ENCODE peak calls at places on chromosomes 3 and 15, in seven cellular contexts. One of them, this sample, is unnamed.

GRCh38 chr3:138861755-138862333 is 27.1 kb upstream of the PIK3CB start:
- DNase-seq in PC-9: no peak
- DNase-seq in BJ: no peak
- DNase-seq in cardiac fibroblast: peak; percentile 76
- DNase-seq in MM.1S: no peak
- DNase-seq in prostate gland: no peak
- DNase-seq in PC-3: no peak
- DNase-seq in this sample: peak; percentile 72

GRCh38 chr3:193563999-193564398 is 9.3 kb upstream of the ATP13A4 start:
- DNase-seq in PC-9: no peak
- DNase-seq in BJ: no peak
- DNase-seq in cardiac fibroblast: peak; percentile 5
- DNase-seq in MM.1S: peak; percentile 25
- DNase-seq in prostate gland: no peak
- DNase-seq in PC-3: peak; percentile 29
- DNase-seq in this sample: peak; percentile 57

GRCh38 chr3:128178782-128179473 is 25.6 kb downstream of the EEFSEC start:
- DNase-seq in PC-9: no peak
- DNase-seq in BJ: no peak
- DNase-seq in cardiac fibroblast: peak; percentile 20
- DNase-seq in MM.1S: no peak
- DNase-seq in prostate gland: no peak
- DNase-seq in PC-3: no peak
- DNase-seq in this sample: no peak

GRCh38 chr3:161177996-161178395 is 43.1 kb upstream of the NMD3 start:
- DNase-seq in PC-9: no peak
- DNase-seq in BJ: no peak
- DNase-seq in cardiac fibroblast: no peak
- DNase-seq in MM.1S: no peak
- DNase-seq in prostate gland: no peak
- DNase-seq in PC-3: no peak
- DNase-seq in this sample: no peak

GRCh38 chr3:105997800-105998526 is 129.2 kb upstream of the CBLB start:
- DNase-seq in PC-9: peak; percentile 95
- DNase-seq in BJ: peak; percentile 74
- DNase-seq in cardiac fibroblast: peak; percentile 96
- DNase-seq in MM.1S: no peak
- DNase-seq in prostate gland: no peak
- DNase-seq in PC-3: peak; percentile 95
- DNase-seq in this sample: peak; percentile 99

GRCh38 chr3:55804170-55805095 is 317.3 kb upstream of the WNT5A start:
- DNase-seq in PC-9: no peak
- DNase-seq in BJ: no peak
- DNase-seq in cardiac fibroblast: no peak
- DNase-seq in MM.1S: no peak
- DNase-seq in prostate gland: no peak
- DNase-seq in PC-3: no peak
- DNase-seq in this sample: peak; percentile 16

GRCh38 chr3:82410366-82410765 is 648.9 kb upstream of the GBE1 start:
- DNase-seq in PC-9: no peak
- DNase-seq in BJ: no peak
- DNase-seq in cardiac fibroblast: no peak
- DNase-seq in MM.1S: no peak
- DNase-seq in prostate gland: no peak
- DNase-seq in PC-3: peak; percentile 67
- DNase-seq in this sample: peak; percentile 24

GRCh38 chr3:56413911-56414310 is 54.4 kb downstream of the ERC2 start:
- DNase-seq in PC-9: no peak
- DNase-seq in BJ: no peak
- DNase-seq in cardiac fibroblast: no peak
- DNase-seq in MM.1S: no peak
- DNase-seq in prostate gland: no peak
- DNase-seq in PC-3: peak; percentile 10
- DNase-seq in this sample: peak; percentile 69

GRCh38 chr15:42404461-42405235 is 45.3 kb downstream of the CAPN3 start:
- DNase-seq in PC-9: no peak
- DNase-seq in BJ: no peak
- DNase-seq in cardiac fibroblast: no peak
- DNase-seq in MM.1S: no peak
- DNase-seq in prostate gland: no peak
- DNase-seq in PC-3: no peak
- DNase-seq in this sample: no peak

GRCh38 chr3:152508705-152509104 is 240.0 kb downstream of the MBNL1 start:
- DNase-seq in PC-9: no peak
- DNase-seq in BJ: no peak
- DNase-seq in cardiac fibroblast: peak; percentile 40
- DNase-seq in MM.1S: peak; percentile 14
- DNase-seq in prostate gland: no peak
- DNase-seq in PC-3: peak; percentile 61
- DNase-seq in this sample: peak; percentile 40

GRCh38 chr3:150114873-150115570 is 144.3 kb upstream of the PFN2 start:
- DNase-seq in PC-9: no peak
- DNase-seq in BJ: no peak
- DNase-seq in cardiac fibroblast: peak; percentile 59
- DNase-seq in MM.1S: no peak
- DNase-seq in prostate gland: no peak
- DNase-seq in PC-3: peak; percentile 30
- DNase-seq in this sample: peak; percentile 71

GRCh38 chr3:155948476-155948875 is 78.0 kb downstream of the GMPS start:
- DNase-seq in PC-9: no peak
- DNase-seq in BJ: no peak
- DNase-seq in cardiac fibroblast: peak; percentile 64
- DNase-seq in MM.1S: no peak
- DNase-seq in prostate gland: no peak
- DNase-seq in PC-3: no peak
- DNase-seq in this sample: no peak

GRCh38 chr3:172317984-172318383 is 130.3 kb downstream of the GHSR start:
- DNase-seq in PC-9: peak; percentile 93
- DNase-seq in BJ: peak; percentile 94
- DNase-seq in cardiac fibroblast: peak; percentile 97
- DNase-seq in MM.1S: no peak
- DNase-seq in prostate gland: no peak
- DNase-seq in PC-3: peak; percentile 89
- DNase-seq in this sample: peak; percentile 87

GRCh38 chr3:20060924-20061323 is 20.7 kb downstream of the KAT2B start:
- DNase-seq in PC-9: no peak
- DNase-seq in BJ: no peak
- DNase-seq in cardiac fibroblast: peak; percentile 71
- DNase-seq in MM.1S: peak; percentile 40
- DNase-seq in prostate gland: no peak
- DNase-seq in PC-3: peak; percentile 23
- DNase-seq in this sample: peak; percentile 86

GRCh38 chr3:45353070-45353469 is 35.3 kb upstream of the LARS2 start:
- DNase-seq in PC-9: no peak
- DNase-seq in BJ: no peak
- DNase-seq in cardiac fibroblast: no peak
- DNase-seq in MM.1S: no peak
- DNase-seq in prostate gland: no peak
- DNase-seq in PC-3: no peak
- DNase-seq in this sample: no peak

GRCh38 chr3:23959147-23959900 is 14.2 kb downstream of the NR1D2 start:
- DNase-seq in PC-9: peak; percentile 97
- DNase-seq in BJ: peak; percentile 91
- DNase-seq in cardiac fibroblast: peak; percentile 94
- DNase-seq in MM.1S: no peak
- DNase-seq in prostate gland: no peak
- DNase-seq in PC-3: peak; percentile 96
- DNase-seq in this sample: peak; percentile 99

GRCh38 chr3:183443395-183444132 is 15.1 kb upstream of the MCF2L2 start:
- DNase-seq in PC-9: no peak
- DNase-seq in BJ: no peak
- DNase-seq in cardiac fibroblast: no peak
- DNase-seq in MM.1S: no peak
- DNase-seq in prostate gland: no peak
- DNase-seq in PC-3: no peak
- DNase-seq in this sample: no peak

GRCh38 chr3:107128942-107129341 is 248.3 kb upstream of the CCDC54 start:
- DNase-seq in PC-9: no peak
- DNase-seq in BJ: no peak
- DNase-seq in cardiac fibroblast: peak; percentile 19
- DNase-seq in MM.1S: no peak
- DNase-seq in prostate gland: no peak
- DNase-seq in PC-3: no peak
- DNase-seq in this sample: no peak

GRCh38 chr3:193803288-193803687 is 210.3 kb downstream of the OPA1 start:
- DNase-seq in PC-9: peak; percentile 17
- DNase-seq in BJ: no peak
- DNase-seq in cardiac fibroblast: no peak
- DNase-seq in MM.1S: no peak
- DNase-seq in prostate gland: no peak
- DNase-seq in PC-3: no peak
- DNase-seq in this sample: peak; percentile 27

GRCh38 chr3:12371525-12372140 is 82.8 kb downstream of the PPARG start:
- DNase-seq in PC-9: no peak
- DNase-seq in BJ: peak; percentile 48
- DNase-seq in cardiac fibroblast: no peak
- DNase-seq in MM.1S: no peak
- DNase-seq in prostate gland: no peak
- DNase-seq in PC-3: peak; percentile 85
- DNase-seq in this sample: peak; percentile 5

GRCh38 chr15:51390932-51391432 is 49.5 kb downstream of the GLDN start:
- DNase-seq in PC-9: no peak
- DNase-seq in BJ: no peak
- DNase-seq in cardiac fibroblast: no peak
- DNase-seq in MM.1S: no peak
- DNase-seq in prostate gland: no peak
- DNase-seq in PC-3: no peak
- DNase-seq in this sample: no peak

GRCh38 chr15:74955796-74956647 is 550 bp downstream of the RPP25 start:
- DNase-seq in PC-9: peak; percentile 61
- DNase-seq in BJ: no peak
- DNase-seq in cardiac fibroblast: peak; percentile 66
- DNase-seq in MM.1S: peak; percentile 72
- DNase-seq in prostate gland: peak; percentile 52
- DNase-seq in PC-3: no peak
- DNase-seq in this sample: no peak

GRCh38 chr3:61796088-61796680 is 234.8 kb downstream of the PTPRG start:
- DNase-seq in PC-9: no peak
- DNase-seq in BJ: no peak
- DNase-seq in cardiac fibroblast: no peak
- DNase-seq in MM.1S: no peak
- DNase-seq in prostate gland: no peak
- DNase-seq in PC-3: no peak
- DNase-seq in this sample: no peak

GRCh38 chr3:41258239-41258800 is 59.0 kb downstream of the CTNNB1 start:
- DNase-seq in PC-9: no peak
- DNase-seq in BJ: no peak
- DNase-seq in cardiac fibroblast: peak; percentile 67
- DNase-seq in MM.1S: no peak
- DNase-seq in prostate gland: no peak
- DNase-seq in PC-3: no peak
- DNase-seq in this sample: no peak

GRCh38 chr15:96771035-96771434 is 440.5 kb downstream of the NR2F2 start:
- DNase-seq in PC-9: no peak
- DNase-seq in BJ: no peak
- DNase-seq in cardiac fibroblast: no peak
- DNase-seq in MM.1S: no peak
- DNase-seq in prostate gland: no peak
- DNase-seq in PC-3: no peak
- DNase-seq in this sample: no peak

GRCh38 chr3:33439421-33440327 is 531 bp downstream of the UBP1 start:
- DNase-seq in PC-9: no peak
- DNase-seq in BJ: no peak
- DNase-seq in cardiac fibroblast: peak; percentile 38
- DNase-seq in MM.1S: peak; percentile 59
- DNase-seq in prostate gland: peak; percentile 39
- DNase-seq in PC-3: peak; percentile 31
- DNase-seq in this sample: peak; percentile 26

GRCh38 chr15:31977812-31978662 is 52.3 kb upstream of the CHRNA7 start:
- DNase-seq in PC-9: no peak
- DNase-seq in BJ: no peak
- DNase-seq in cardiac fibroblast: peak; percentile 39
- DNase-seq in MM.1S: peak; percentile 30
- DNase-seq in prostate gland: peak; percentile 42
- DNase-seq in PC-3: peak; percentile 52
- DNase-seq in this sample: peak; percentile 5

GRCh38 chr15:85955501-85956391 is 123.9 kb upstream of the AGBL1 start:
- DNase-seq in PC-9: no peak
- DNase-seq in BJ: no peak
- DNase-seq in cardiac fibroblast: no peak
- DNase-seq in MM.1S: no peak
- DNase-seq in prostate gland: no peak
- DNase-seq in PC-3: no peak
- DNase-seq in this sample: no peak

GRCh38 chr3:136305879-136306278 is 55.7 kb downstream of the PCCB start:
- DNase-seq in PC-9: peak; percentile 36
- DNase-seq in BJ: no peak
- DNase-seq in cardiac fibroblast: peak; percentile 70
- DNase-seq in MM.1S: peak; percentile 57
- DNase-seq in prostate gland: no peak
- DNase-seq in PC-3: no peak
- DNase-seq in this sample: peak; percentile 31
- TF ChIP-seq CTCF in PC-9: peak; percentile 75
- TF ChIP-seq CTCF in BJ: no peak
- TF ChIP-seq CTCF in cardiac fibroblast: peak; percentile 47
- TF ChIP-seq CTCF in MM.1S: peak; percentile 75
- TF ChIP-seq CTCF in prostate gland: no peak
- TF ChIP-seq CTCF in PC-3: no peak
- TF ChIP-seq CTCF in this sample: peak; percentile 26

GRCh38 chr3:36957862-36958686 is 13.2 kb upstream of the TRANK1 start:
- DNase-seq in PC-9: no peak
- DNase-seq in BJ: no peak
- DNase-seq in cardiac fibroblast: peak; percentile 86
- DNase-seq in MM.1S: no peak
- DNase-seq in prostate gland: no peak
- DNase-seq in PC-3: peak; percentile 84
- DNase-seq in this sample: peak; percentile 86
- H3K4me3 ChIP-seq in PC-9: no peak overlapping the region
- H3K4me3 ChIP-seq in BJ: no peak overlapping the region
- H3K4me3 ChIP-seq in cardiac fibroblast: no peak overlapping the region
- H3K4me3 ChIP-seq in MM.1S: no peak overlapping the region
- H3K4me3 ChIP-seq in prostate gland: no peak overlapping the region
- H3K4me3 ChIP-seq in PC-3: peak overlapping the region; percentile 53
- H3K4me3 ChIP-seq in this sample: no peak overlapping the region

GRCh38 chr15:63983071-63983711 is 63.1 kb downstream of the DAPK2 start:
- DNase-seq in PC-9: no peak
- DNase-seq in BJ: no peak
- DNase-seq in cardiac fibroblast: no peak
- DNase-seq in MM.1S: no peak
- DNase-seq in prostate gland: no peak
- DNase-seq in PC-3: no peak
- DNase-seq in this sample: no peak
- TF ChIP-seq CTCF in PC-9: no peak
- TF ChIP-seq CTCF in BJ: no peak
- TF ChIP-seq CTCF in cardiac fibroblast: no peak
- TF ChIP-seq CTCF in MM.1S: no peak
- TF ChIP-seq CTCF in prostate gland: no peak
- TF ChIP-seq CTCF in PC-3: peak; percentile 35
- TF ChIP-seq CTCF in this sample: no peak

DNA sequence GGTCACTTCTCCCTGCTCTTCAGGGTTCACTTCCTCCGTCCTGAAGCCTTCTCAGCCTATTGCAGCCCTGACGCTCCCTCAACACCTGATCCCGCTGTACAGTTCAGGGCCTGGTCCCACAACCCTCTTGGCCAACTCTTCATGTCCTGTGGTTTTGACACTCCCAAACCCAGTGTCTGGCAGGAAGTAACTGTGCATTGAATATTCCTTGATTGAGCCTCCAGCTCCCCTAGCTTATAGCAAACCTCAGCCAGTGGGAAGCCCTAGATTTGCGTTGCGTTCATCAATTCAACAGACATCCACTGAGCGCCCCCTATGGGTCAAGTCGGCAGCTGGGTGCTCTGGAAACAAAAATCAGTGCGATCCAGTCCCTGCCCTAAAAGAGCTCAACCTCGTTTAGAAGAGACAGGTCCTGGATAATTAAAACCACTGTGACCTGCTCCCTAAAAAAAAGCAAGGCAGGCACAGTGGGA is 13.5 kb downstream of the UBAP1L start:
- DNase-seq in PC-9: no peak
- DNase-seq in BJ: no peak
- DNase-seq in cardiac fibroblast: peak; percentile 72
- DNase-seq in MM.1S: peak; percentile 35
- DNase-seq in prostate gland: peak; percentile 51
- DNase-seq in PC-3: peak; percentile 53
- DNase-seq in this sample: peak; percentile 46
- H3K4me3 ChIP-seq in PC-9: no peak overlapping the region
- H3K4me3 ChIP-seq in BJ: no peak overlapping the region
- H3K4me3 ChIP-seq in cardiac fibroblast: no peak overlapping the region
- H3K4me3 ChIP-seq in MM.1S: no peak overlapping the region
- H3K4me3 ChIP-seq in prostate gland: no peak overlapping the region
- H3K4me3 ChIP-seq in PC-3: no peak overlapping the region
- H3K4me3 ChIP-seq in this sample: no peak overlapping the region

This sample was measured in bronchial epithelial cell.